ENCODE peak calls at places on chromosomes 6 and 20, in eight cellular contexts. M, E, D, I, W, F, A and K are unnamed samples.
A peak's percentile ranks its signal among the peaks of the same experiment; 100 is the strongest.

GRCh38 chr20:35673884-35674283 is 9.2 kb upstream of the CPNE1 start:
- DNase-seq in M (no peak), E (no peak), D (no peak), I (no peak), W (peak; percentile 11), F (no peak), A (no peak), K (no peak)

GRCh38 chr6:26427093-26427809 is 13.1 kb upstream of the BTN3A3 start:
- DNase-seq in M (no peak), E (no peak), D (no peak), I (no peak), W (no peak), F (no peak), A (no peak), K (no peak)

GRCh38 chr6:70852667-70853246 is 104.1 kb downstream of the B3GAT2 start:
- DNase-seq in M (no peak), E (no peak), D (no peak), I (no peak), W (no peak), F (no peak), A (no peak), K (no peak)

GRCh38 chr20:11438412-11438811 is 479.3 kb upstream of the BTBD3 start:
- DNase-seq in M (no peak), E (no peak), D (no peak), I (no peak), W (no peak), F (no peak), A (no peak), K (no peak)

GRCh38 chr6:149995235-149995750 is 30.0 kb downstream of the RAET1L start:
- DNase-seq in M (no peak), E (no peak), D (no peak), I (no peak), W (no peak), F (peak; percentile 18), A (no peak), K (no peak)

GRCh38 chr6:33147807-33148666 is 44.2 kb downstream of the COL11A2 start:
- DNase-seq in M (no peak), E (no peak), D (peak; percentile 43), I (no peak), W (no peak), F (no peak), A (no peak), K (no peak)

GRCh38 chr6:10146723-10147451 is 268.0 kb downstream of the TFAP2A start:
- DNase-seq in M (no peak), E (peak; percentile 4), D (peak; percentile 14), I (no peak), W (no peak), F (no peak), A (no peak), K (no peak)

GRCh38 chr20:20303742-20304141 is 64.2 kb upstream of the INSM1 start:
- DNase-seq in M (no peak), E (peak; percentile 10), D (no peak), I (peak; percentile 48), W (no peak), F (no peak), A (no peak), K (peak; percentile 78)

GRCh38 chr6:29676981-29677601 is 3.9 kb downstream of the ZFP57 start:
- DNase-seq in M (no peak), E (no peak), D (no peak), I (no peak), W (no peak), F (no peak), A (no peak), K (no peak)

GRCh38 chr6:133843098-133843497 is 45.8 kb upstream of the TCF21 start:
- DNase-seq in M (no peak), E (no peak), D (no peak), I (no peak), W (no peak), F (no peak), A (no peak), K (no peak)

GRCh38 chr6:21800948-21801438 is 207.4 kb downstream of the SOX4 start:
- DNase-seq in M (no peak), E (no peak), D (peak; percentile 85), I (no peak), W (no peak), F (no peak), A (no peak), K (no peak)

GRCh38 chr6:145567853-145568252 is 167.5 kb downstream of the EPM2A start:
- DNase-seq in M (no peak), E (no peak), D (no peak), I (no peak), W (no peak), F (no peak), A (no peak), K (no peak)

GRCh38 chr20:31708839-31709534 is 13.7 kb downstream of the BCL2L1 start:
- DNase-seq in M (no peak), E (no peak), D (no peak), I (no peak), W (peak; percentile 57), F (no peak), A (no peak), K (no peak)

GRCh38 chr20:62179162-62179504 is 3.7 kb upstream of the MTG2 start:
- DNase-seq in M (no peak), E (no peak), D (no peak), I (no peak), W (no peak), F (no peak), A (no peak), K (no peak)

GRCh38 chr20:44541957-44542356 is 20.1 kb upstream of the SERINC3 start:
- DNase-seq in M (no peak), E (no peak), D (no peak), I (no peak), W (no peak), F (no peak), A (no peak), K (no peak)

GRCh38 chr6:32883789-32884188 is 29.8 kb downstream of the PSMB9 start:
- DNase-seq in M (no peak), E (peak; percentile 53), D (peak; percentile 16), I (no peak), W (no peak), F (peak; percentile 81), A (peak; percentile 36), K (peak; percentile 61)

GRCh38 chr6:147260091-147260490 is 55.9 kb downstream of the STXBP5 start:
- DNase-seq in M (no peak), E (no peak), D (no peak), I (no peak), W (no peak), F (no peak), A (no peak), K (no peak)

GRCh38 chr6:107707346-107708270 is 116.5 kb downstream of the SCML4 start:
- DNase-seq in M (no peak), E (no peak), D (no peak), I (no peak), W (no peak), F (no peak), A (no peak), K (no peak)

GRCh38 chr6:44780161-44780560 is 392.7 kb downstream of the CDC5L start:
- DNase-seq in M (no peak), E (no peak), D (no peak), I (no peak), W (no peak), F (no peak), A (no peak), K (no peak)

GRCh38 chr6:44784195-44784594 is 396.7 kb downstream of the CDC5L start:
- DNase-seq in M (no peak), E (no peak), D (no peak), I (no peak), W (no peak), F (no peak), A (no peak), K (no peak)

GRCh38 chr6:44785123-44785522 is 397.6 kb downstream of the CDC5L start:
- DNase-seq in M (no peak), E (no peak), D (no peak), I (no peak), W (no peak), F (no peak), A (no peak), K (no peak)

GRCh38 chr6:44779130-44779826 is 391.8 kb downstream of the CDC5L start:
- DNase-seq in M (no peak), E (no peak), D (no peak), I (no peak), W (no peak), F (no peak), A (no peak), K (no peak)

GRCh38 chr6:44782198-44782597 is 394.7 kb downstream of the CDC5L start:
- DNase-seq in M (no peak), E (no peak), D (no peak), I (no peak), W (no peak), F (no peak), A (no peak), K (no peak)
- H3K4me1 ChIP-seq in M (no peaks in the 10 kb centered on the region), E (no peaks in the 10 kb centered on the region), D (no peaks in the 10 kb centered on the region), I (no peaks in the 10 kb centered on the region), W (no peaks in the 10 kb centered on the region), F (no peaks in the 10 kb centered on the region), A (no peaks in the 10 kb centered on the region), K (no peaks in the 10 kb centered on the region)

DNA sequence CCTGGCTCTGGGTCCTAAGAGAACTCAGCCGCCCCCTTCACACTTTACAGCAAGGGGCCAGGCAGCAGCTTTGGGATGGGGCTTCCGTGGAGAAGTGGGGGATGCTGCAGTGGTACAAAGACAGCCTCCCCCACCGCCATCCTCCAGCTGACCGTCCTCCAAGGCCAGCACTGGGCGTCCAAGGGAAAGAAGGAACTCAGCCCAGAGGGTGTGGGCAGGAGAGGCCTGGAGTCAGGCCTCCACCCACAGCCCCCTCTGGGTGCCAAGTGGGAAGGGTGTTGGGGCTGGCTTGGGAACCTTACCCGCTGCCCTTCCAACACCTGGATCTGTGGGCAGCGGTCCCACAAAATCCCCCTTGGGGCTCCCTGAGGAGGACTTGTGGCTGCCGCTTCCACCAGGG is 13.1 kb downstream of the STMN3 start:
- DNase-seq in M (no peak), E (no peak), D (no peak), I (no peak), W (no peak), F (no peak), A (no peak), K (peak; percentile 75)
- H3K27ac ChIP-seq in M (no peak overlapping the region), E (peak overlapping the region; percentile 91), D (no peak overlapping the region), I (peak overlapping the region; percentile 97), W (peak overlapping the region; percentile 77), F (peak overlapping the region; percentile 67), A (peak overlapping the region; percentile 5), K (peak overlapping the region; percentile 50)

GRCh38 chr20:60455272-60455671 is 497.0 kb downstream of the CDH26 start:
- DNase-seq in M (no peak), E (no peak), D (no peak), I (no peak), W (no peak), F (no peak), A (no peak), K (no peak)
- H3K4me3 ChIP-seq in M (no peak overlapping the region), E (no peak overlapping the region), D (no peak overlapping the region), I (no peak overlapping the region), W (no peak overlapping the region), F (no peak overlapping the region), A (no peak overlapping the region), K (no peak overlapping the region)

GRCh38 chr6:119280586-119281163 is 68.9 kb downstream of the MAN1A1 start:
- DNase-seq in M (no peak), E (no peak), D (peak; percentile 36), I (no peak), W (no peak), F (no peak), A (no peak), K (no peak)
- H3K4me1 ChIP-seq in M (no peaks in the 10 kb centered on the region), E (no peaks in the 10 kb centered on the region), D (peaks cover 9% of the 10 kb centered on the region), I (peaks cover 14% of the 10 kb centered on the region), W (peaks cover 13% of the 10 kb centered on the region), F (no peaks in the 10 kb centered on the region), A (peaks cover 5% of the 10 kb centered on the region), K (peaks cover 4% of the 10 kb centered on the region)

GRCh38 chr6:85866373-85866740 is 223.7 kb upstream of the SYNCRIP start:
- DNase-seq in M (no peak), E (no peak), D (peak; percentile 31), I (no peak), W (no peak), F (no peak), A (peak; percentile 42), K (no peak)
- H3K27ac ChIP-seq in M (peak overlapping the region; percentile 75), E (peak overlapping the region; percentile 25), D (no peak overlapping the region), I (peak overlapping the region; percentile 34), W (peak overlapping the region; percentile 72), F (peak overlapping the region; percentile 1), A (peak overlapping the region; percentile 81), K (no peak overlapping the region)